ENCODE peak calls at places on chromosomes 1 and 21, in five cellular contexts. V is uterus, A is HT1080, I is mesenchymal stem cell, L is iPS-NIHi11. C is an unnamed sample.

GRCh38 chr21:16020878-16021277 is 291.1 kb downstream of the USP25 start:
- DNase-seq in A (no peak), L (no peak), V (no peak), I (no peak), C (no peak)

GRCh38 chr21:42481169-42481568 is 14.9 kb downstream of the RSPH1 start:
- DNase-seq in L (no peak), V (no peak), I (no peak), A (no peak), C (no peak)

GRCh38 chr1:32869844-32870614 is 683 bp downstream of the FNDC5 start:
- DNase-seq in A (no peak), I (no peak), L (no peak), V (no peak), C (no peak)

GRCh38 chr1:203188686-203189232 is 2.3 kb upstream of the CHI3L1 start:
- DNase-seq in V (no peak), I (no peak), A (no peak), L (no peak), C (no peak)

GRCh38 chr1:230340778-230341546 is 85.2 kb downstream of the PGBD5 start:
- DNase-seq in L (no peak), A (no peak), I (no peak), V (no peak), C (no peak)

GRCh38 chr21:28754127-28754611 is 238.5 kb downstream of the LTN1 start:
- DNase-seq in V (peak), L (no peak), A (no peak), I (no peak), C (no peak)

GRCh38 chr1:75797606-75798216 is 1.0 kb downstream of the MSH4 start:
- DNase-seq in L (no peak), V (no peak), A (no peak), I (no peak), C (no peak)

GRCh38 chr1:218414060-218414728 is 69.1 kb downstream of the TGFB2 start:
- DNase-seq in I (no peak), V (no peak), A (no peak), L (no peak), C (no peak)

GRCh38 chr1:65001238-65001792 is 35.0 kb upstream of the JAK1 start:
- DNase-seq in L (peak), V (peak), A (no peak), I (peak), C (no peak)

GRCh38 chr1:115679141-115679611 is 37.4 kb downstream of the VANGL1 start:
- DNase-seq in L (peak), I (peak), A (peak), V (peak), C (no peak)

GRCh38 chr21:45981641-45982255 is at the start of gene COL6A1:
- DNase-seq in A (peak), I (peak), V (peak), L (peak), C (no peak)

GRCh38 chr1:41718444-41719028 is 200.2 kb downstream of the HIVEP3 start:
- DNase-seq in I (no peak), V (no peak), L (no peak), A (no peak), C (peak)

GRCh38 chr1:176102243-176102642 is 104.8 kb downstream of the COP1 start:
- DNase-seq in L (peak), A (peak), I (peak), V (no peak), C (no peak)

GRCh38 chr1:9437931-9438330 is 101.3 kb upstream of the SLC25A33 start:
- DNase-seq in I (peak), L (no peak), A (no peak), V (peak), C (no peak)

GRCh38 chr1:99731384-99731783 is 35.1 kb downstream of the FRRS1 start:
- DNase-seq in V (no peak), I (no peak), A (no peak), L (no peak), C (peak)

GRCh38 chr1:203039609-203040517 is 13.6 kb downstream of the PPFIA4 start:
- DNase-seq in I (peak), A (no peak), V (peak), L (peak), C (peak)

GRCh38 chr1:60765204-60765603 is 317.2 kb upstream of the NFIA start:
- DNase-seq in A (peak), I (no peak), L (peak), V (no peak), C (no peak)

GRCh38 chr1:9413877-9414213 is 121.2 kb downstream of the SPSB1 start:
- DNase-seq in L (no peak), V (no peak), I (peak), A (no peak), C (no peak)

GRCh38 chr1:20466231-20466630 is 19.8 kb downstream of the CAMK2N1 start:
- DNase-seq in A (no peak), V (no peak), I (no peak), L (no peak), C (no peak)

GRCh38 chr21:44062380-44062779 is 44.8 kb upstream of the PWP2 start:
- DNase-seq in I (no peak), L (no peak), A (no peak), V (no peak), C (no peak)

GRCh38 chr1:93034397-93034796 is 44.7 kb upstream of the MTF2 start:
- DNase-seq in I (no peak), L (no peak), A (no peak), V (no peak), C (no peak)

GRCh38 chr21:45295576-45296365 is 8.1 kb upstream of the POFUT2 start:
- DNase-seq in L (no peak), A (no peak), I (peak), V (peak), C (peak)

GRCh38 chr1:66372522-66373071 is 161.4 kb upstream of the SGIP1 start:
- DNase-seq in A (no peak), I (no peak), V (no peak), L (no peak), C (no peak)

GRCh38 chr1:7538849-7539771 is 232.0 kb upstream of the VAMP3 start:
- DNase-seq in I (peak), L (no peak), A (no peak), V (no peak), C (no peak)

GRCh38 chr1:34441661-34442060 is 265.0 kb downstream of the C1orf94 start:
- DNase-seq in I (no peak), A (no peak), V (no peak), L (no peak), C (no peak)

GRCh38 chr1:180527270-180527669 is 24.9 kb upstream of the ACBD6 start:
- DNase-seq in V (no peak), L (no peak), I (no peak), A (peak), C (no peak)

GRCh38 chr1:89900791-89901708 is 80.2 kb downstream of the LRRC8D start:
- DNase-seq in L (no peak), V (no peak), I (no peak), A (no peak), C (no peak)

GRCh38 chr1:228410015-228410414 is 3.4 kb upstream of the TRIM11 start:
- DNase-seq in V (no peak), A (peak), L (no peak), I (peak), C (no peak)

GRCh38 chr1:52967666-52968065 is 40.6 kb downstream of the SCP2 start:
- DNase-seq in I (no peak), V (no peak), A (peak), L (no peak), C (no peak)

GRCh38 chr1:70552662-70553061 is 141.6 kb downstream of the CTH start:
- DNase-seq in L (no peak), A (no peak), I (no peak), V (peak), C (no peak)

GRCh38 chr1:29498126-29499100 is 262.1 kb downstream of the PTPRU start:
- DNase-seq in I (no peak), L (no peak), V (no peak), A (peak), C (peak)

GRCh38 chr1:11838349-11839272 is 9.0 kb downstream of the NPPA start:
- DNase-seq in V (peak), A (peak), L (peak), I (peak), C (no peak)

GRCh38 chr1:201849372-201850052 is 20.6 kb downstream of the IPO9 start:
- DNase-seq in L (no peak), V (no peak), A (no peak), I (no peak), C (peak)

GRCh38 chr1:235342471-235342870 is 14.1 kb downstream of the GGPS1 start:
- DNase-seq in I (no peak), V (no peak), L (no peak), A (no peak), C (no peak)

GRCh38 chr1:27307851-27308598 is 13.9 kb upstream of the TMEM222 start:
- DNase-seq in I (no peak), V (no peak), L (no peak), A (no peak), C (no peak)

GRCh38 chr1:86846166-86846647 is 67.7 kb downstream of the SELENOF start:
- DNase-seq in V (no peak), I (peak), L (no peak), A (peak), C (peak)

GRCh38 chr1:67135354-67135753 is 584 bp upstream of the C1orf141 start:
- DNase-seq in A (no peak), I (peak), L (no peak), V (no peak), C (peak)

GRCh38 chr1:226816585-226816984 is 53.8 kb upstream of the PSEN2 start:
- DNase-seq in A (peak), L (no peak), I (peak), V (no peak), C (no peak)

GRCh38 chr1:65632230-65632629 is 160.5 kb upstream of the PDE4B start:
- DNase-seq in L (no peak), A (no peak), I (no peak), V (no peak), C (no peak)